ENCODE peak calls at places on chromosomes 12 and 14, in nine cellular contexts. One of them, this sample, is unnamed.

GRCh38 chr14:71533396-71533795 is 398.8 kb upstream of the RGS6 start:
- DNase-seq in IMR-90: peak; percentile 50
- DNase-seq in fibroblast of pulmonary artery: peak; percentile 39
- DNase-seq in AG10803: peak; percentile 46
- DNase-seq in Calu3: no peak
- DNase-seq in astrocyte of the cerebellum: peak; percentile 64
- DNase-seq in MCF 10A: no peak
- DNase-seq in transverse colon: no peak
- DNase-seq in foreskin fibroblast: peak; percentile 19
- DNase-seq in this sample: peak; percentile 15

GRCh38 chr12:26378721-26379120 is 183.3 kb downstream of the SSPN start:
- DNase-seq in IMR-90: no peak
- DNase-seq in fibroblast of pulmonary artery: peak; percentile 46
- DNase-seq in AG10803: no peak
- DNase-seq in Calu3: no peak
- DNase-seq in astrocyte of the cerebellum: no peak
- DNase-seq in MCF 10A: no peak
- DNase-seq in transverse colon: peak; percentile 19
- DNase-seq in foreskin fibroblast: no peak
- DNase-seq in this sample: no peak

GRCh38 chr12:112900298-112901145 is 6.2 kb upstream of the OAS1 start:
- DNase-seq in IMR-90: peak; percentile 27
- DNase-seq in fibroblast of pulmonary artery: peak; percentile 37
- DNase-seq in AG10803: peak; percentile 42
- DNase-seq in Calu3: peak; percentile 64
- DNase-seq in astrocyte of the cerebellum: no peak
- DNase-seq in MCF 10A: peak; percentile 74
- DNase-seq in transverse colon: peak; percentile 53
- DNase-seq in foreskin fibroblast: peak; percentile 38
- DNase-seq in this sample: peak; percentile 62

GRCh38 chr14:102316048-102316745 is 3.3 kb upstream of the ZNF839 start:
- DNase-seq in IMR-90: peak; percentile 75
- DNase-seq in fibroblast of pulmonary artery: peak; percentile 81
- DNase-seq in AG10803: peak; percentile 78
- DNase-seq in Calu3: peak; percentile 37
- DNase-seq in astrocyte of the cerebellum: peak; percentile 88
- DNase-seq in MCF 10A: peak; percentile 42
- DNase-seq in transverse colon: peak; percentile 39
- DNase-seq in foreskin fibroblast: peak; percentile 64
- DNase-seq in this sample: peak; percentile 59

GRCh38 chr14:85443001-85443400 is 86.9 kb upstream of the FLRT2 start:
- DNase-seq in IMR-90: peak; percentile 8
- DNase-seq in fibroblast of pulmonary artery: peak; percentile 51
- DNase-seq in AG10803: no peak
- DNase-seq in Calu3: no peak
- DNase-seq in astrocyte of the cerebellum: no peak
- DNase-seq in MCF 10A: peak; percentile 62
- DNase-seq in transverse colon: no peak
- DNase-seq in foreskin fibroblast: peak; percentile 55
- DNase-seq in this sample: peak; percentile 73

GRCh38 chr14:88554458-88555286 is at the start of gene PTPN21:
- DNase-seq in IMR-90: peak; percentile 64
- DNase-seq in fibroblast of pulmonary artery: peak; percentile 72
- DNase-seq in AG10803: peak; percentile 71
- DNase-seq in Calu3: peak; percentile 77
- DNase-seq in astrocyte of the cerebellum: no peak
- DNase-seq in MCF 10A: peak; percentile 73
- DNase-seq in transverse colon: peak; percentile 84
- DNase-seq in foreskin fibroblast: peak; percentile 91
- DNase-seq in this sample: peak; percentile 77

GRCh38 chr12:53241623-53242412 is 9.8 kb upstream of the RARG start:
- DNase-seq in IMR-90: no peak
- DNase-seq in fibroblast of pulmonary artery: no peak
- DNase-seq in AG10803: no peak
- DNase-seq in Calu3: no peak
- DNase-seq in astrocyte of the cerebellum: no peak
- DNase-seq in MCF 10A: no peak
- DNase-seq in transverse colon: no peak
- DNase-seq in foreskin fibroblast: no peak
- DNase-seq in this sample: no peak

GRCh38 chr12:51391047-51391837 is at the start of gene GALNT6:
- DNase-seq in IMR-90: no peak
- DNase-seq in fibroblast of pulmonary artery: no peak
- DNase-seq in AG10803: no peak
- DNase-seq in Calu3: peak; percentile 74
- DNase-seq in astrocyte of the cerebellum: no peak
- DNase-seq in MCF 10A: peak; percentile 58
- DNase-seq in transverse colon: peak; percentile 87
- DNase-seq in foreskin fibroblast: peak; percentile 59
- DNase-seq in this sample: peak; percentile 67

GRCh38 chr12:27488479-27488878 is 35.5 kb upstream of the PPFIBP1 start:
- DNase-seq in IMR-90: no peak
- DNase-seq in fibroblast of pulmonary artery: peak; percentile 11
- DNase-seq in AG10803: no peak
- DNase-seq in Calu3: no peak
- DNase-seq in astrocyte of the cerebellum: no peak
- DNase-seq in MCF 10A: no peak
- DNase-seq in transverse colon: no peak
- DNase-seq in foreskin fibroblast: peak; percentile 20
- DNase-seq in this sample: no peak

GRCh38 chr14:71363961-71364360 is 456.7 kb downstream of the PCNX1 start:
- DNase-seq in IMR-90: peak; percentile 79
- DNase-seq in fibroblast of pulmonary artery: peak; percentile 84
- DNase-seq in AG10803: peak; percentile 73
- DNase-seq in Calu3: no peak
- DNase-seq in astrocyte of the cerebellum: no peak
- DNase-seq in MCF 10A: no peak
- DNase-seq in transverse colon: no peak
- DNase-seq in foreskin fibroblast: peak; percentile 74
- DNase-seq in this sample: no peak

DNA sequence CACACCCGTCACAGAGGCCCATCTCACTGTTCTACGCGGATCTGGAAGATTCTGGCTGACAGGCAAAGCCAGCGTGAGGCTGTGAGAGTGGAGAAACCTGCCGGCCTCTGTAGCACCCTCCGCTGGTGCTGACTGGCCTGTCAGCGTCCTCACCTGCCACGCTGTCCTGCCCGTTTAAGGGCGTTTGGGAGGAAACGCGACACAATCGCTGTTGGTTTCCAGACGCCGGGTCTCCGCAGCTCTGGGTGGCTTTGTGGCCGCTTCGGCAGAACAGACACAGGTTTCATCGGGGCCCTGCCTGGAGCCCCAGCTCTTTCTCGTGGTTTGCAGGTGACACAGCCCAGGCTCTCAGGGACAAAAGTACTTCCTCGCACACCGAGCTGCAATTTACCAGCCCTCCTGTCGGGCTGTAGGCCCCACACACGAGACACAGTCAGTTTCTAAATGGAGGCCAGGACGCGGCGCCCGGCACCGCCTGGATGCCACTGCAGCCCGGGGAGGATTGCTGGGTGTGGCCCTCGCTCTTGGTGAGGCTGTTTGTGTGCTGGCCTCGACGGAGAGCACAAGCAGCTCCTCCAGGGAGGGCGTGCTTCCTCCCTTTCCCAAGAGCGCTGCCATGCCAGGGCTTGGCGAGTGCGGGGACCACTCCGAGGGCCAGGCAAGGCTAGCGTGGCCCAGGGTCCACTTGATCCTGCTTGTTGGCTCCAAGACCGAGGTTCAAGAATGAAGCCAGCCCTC is 70.8 kb downstream of the NOC4L start:
- DNase-seq in IMR-90: no peak
- DNase-seq in fibroblast of pulmonary artery: no peak
- DNase-seq in AG10803: no peak
- DNase-seq in Calu3: no peak
- DNase-seq in astrocyte of the cerebellum: no peak
- DNase-seq in MCF 10A: no peak
- DNase-seq in transverse colon: no peak
- DNase-seq in foreskin fibroblast: no peak
- DNase-seq in this sample: no peak
- TF ChIP-seq CTCF in IMR-90: no peak
- TF ChIP-seq CTCF in fibroblast of pulmonary artery: no peak
- TF ChIP-seq CTCF in AG10803: no peak
- TF ChIP-seq CTCF in Calu3: no peak
- TF ChIP-seq CTCF in astrocyte of the cerebellum: no peak
- TF ChIP-seq CTCF in MCF 10A: no peak
- TF ChIP-seq CTCF in transverse colon: no peak
- TF ChIP-seq CTCF in foreskin fibroblast: no peak
- TF ChIP-seq CTCF in this sample: no peak

DNA sequence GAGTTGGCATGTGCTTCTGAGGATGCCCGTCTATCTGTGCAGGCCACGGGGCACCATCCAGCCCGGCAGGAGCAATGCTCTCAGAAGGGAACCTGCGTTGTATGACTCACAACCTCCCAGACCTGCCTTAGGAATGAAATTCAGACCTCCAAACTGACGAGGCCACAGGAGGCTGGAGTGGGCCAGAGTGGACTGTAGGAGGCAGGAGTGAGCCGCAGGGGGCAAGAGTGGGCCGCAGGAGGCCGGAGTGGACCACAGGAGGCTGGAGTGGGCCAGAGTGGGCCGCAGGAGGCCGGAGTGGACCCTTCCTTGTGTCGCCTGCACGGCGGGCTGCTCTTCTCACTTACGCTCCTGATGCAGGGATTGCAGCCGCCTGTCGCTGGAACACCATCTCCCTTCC is 11.1 kb upstream of the FBRSL1 start:
- DNase-seq in IMR-90: no peak
- DNase-seq in fibroblast of pulmonary artery: no peak
- DNase-seq in AG10803: no peak
- DNase-seq in Calu3: no peak
- DNase-seq in astrocyte of the cerebellum: no peak
- DNase-seq in MCF 10A: peak; percentile 16
- DNase-seq in transverse colon: no peak
- DNase-seq in foreskin fibroblast: no peak
- DNase-seq in this sample: no peak
- TF ChIP-seq CTCF in IMR-90: peak; percentile 6
- TF ChIP-seq CTCF in fibroblast of pulmonary artery: peak; percentile 11
- TF ChIP-seq CTCF in AG10803: no peak
- TF ChIP-seq CTCF in Calu3: no peak
- TF ChIP-seq CTCF in astrocyte of the cerebellum: no peak
- TF ChIP-seq CTCF in MCF 10A: no peak
- TF ChIP-seq CTCF in transverse colon: no peak
- TF ChIP-seq CTCF in foreskin fibroblast: no peak
- TF ChIP-seq CTCF in this sample: no peak

DNA sequence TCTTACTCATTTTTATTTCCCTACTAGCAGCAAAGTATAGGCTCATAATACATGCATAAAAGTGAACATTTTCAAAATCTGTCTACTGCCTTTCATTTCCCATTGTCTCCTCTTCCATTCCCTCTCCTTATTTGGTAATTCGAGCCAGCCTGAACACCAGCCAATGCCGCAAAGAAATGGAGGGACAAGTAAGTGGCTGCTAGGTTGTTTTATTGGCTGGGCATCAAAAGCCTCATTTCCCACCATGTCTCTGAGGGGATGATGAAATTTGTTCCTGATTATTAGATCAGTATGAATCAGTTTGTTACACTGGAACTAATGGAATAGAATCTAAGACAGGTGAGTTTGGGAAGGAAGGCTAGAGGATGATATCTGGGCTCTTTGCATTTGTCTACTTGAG is 143.5 kb downstream of the KCNA5 start:
- DNase-seq in IMR-90: no peak
- DNase-seq in fibroblast of pulmonary artery: no peak
- DNase-seq in AG10803: no peak
- DNase-seq in Calu3: no peak
- DNase-seq in astrocyte of the cerebellum: no peak
- DNase-seq in MCF 10A: no peak
- DNase-seq in transverse colon: no peak
- DNase-seq in foreskin fibroblast: no peak
- DNase-seq in this sample: no peak
- TF ChIP-seq CTCF in IMR-90: no peak
- TF ChIP-seq CTCF in fibroblast of pulmonary artery: no peak
- TF ChIP-seq CTCF in AG10803: no peak
- TF ChIP-seq CTCF in Calu3: no peak
- TF ChIP-seq CTCF in astrocyte of the cerebellum: no peak
- TF ChIP-seq CTCF in MCF 10A: no peak
- TF ChIP-seq CTCF in transverse colon: no peak
- TF ChIP-seq CTCF in foreskin fibroblast: no peak
- TF ChIP-seq CTCF in this sample: no peak

GRCh38 chr14:76922599-76922998 is 96.4 kb downstream of the LRRC74A start:
- DNase-seq in IMR-90: peak; percentile 50
- DNase-seq in fibroblast of pulmonary artery: peak; percentile 44
- DNase-seq in AG10803: peak; percentile 20
- DNase-seq in Calu3: no peak
- DNase-seq in astrocyte of the cerebellum: no peak
- DNase-seq in MCF 10A: no peak
- DNase-seq in transverse colon: no peak
- DNase-seq in foreskin fibroblast: peak; percentile 27
- DNase-seq in this sample: no peak

GRCh38 chr14:76926521-76927251 is 100.5 kb downstream of the LRRC74A start:
- DNase-seq in IMR-90: peak; percentile 58
- DNase-seq in fibroblast of pulmonary artery: peak; percentile 78
- DNase-seq in AG10803: peak; percentile 83
- DNase-seq in Calu3: no peak
- DNase-seq in astrocyte of the cerebellum: no peak
- DNase-seq in MCF 10A: no peak
- DNase-seq in transverse colon: no peak
- DNase-seq in foreskin fibroblast: peak; percentile 93
- DNase-seq in this sample: peak; percentile 46

GRCh38 chr14:76922092-76922491 is 95.9 kb downstream of the LRRC74A start:
- DNase-seq in IMR-90: no peak
- DNase-seq in fibroblast of pulmonary artery: no peak
- DNase-seq in AG10803: no peak
- DNase-seq in Calu3: no peak
- DNase-seq in astrocyte of the cerebellum: no peak
- DNase-seq in MCF 10A: no peak
- DNase-seq in transverse colon: no peak
- DNase-seq in foreskin fibroblast: no peak
- DNase-seq in this sample: no peak

GRCh38 chr14:76923422-76924362 is 97.5 kb downstream of the LRRC74A start:
- DNase-seq in IMR-90: no peak
- DNase-seq in fibroblast of pulmonary artery: no peak
- DNase-seq in AG10803: no peak
- DNase-seq in Calu3: no peak
- DNase-seq in astrocyte of the cerebellum: no peak
- DNase-seq in MCF 10A: no peak
- DNase-seq in transverse colon: no peak
- DNase-seq in foreskin fibroblast: no peak
- DNase-seq in this sample: no peak

DNA sequence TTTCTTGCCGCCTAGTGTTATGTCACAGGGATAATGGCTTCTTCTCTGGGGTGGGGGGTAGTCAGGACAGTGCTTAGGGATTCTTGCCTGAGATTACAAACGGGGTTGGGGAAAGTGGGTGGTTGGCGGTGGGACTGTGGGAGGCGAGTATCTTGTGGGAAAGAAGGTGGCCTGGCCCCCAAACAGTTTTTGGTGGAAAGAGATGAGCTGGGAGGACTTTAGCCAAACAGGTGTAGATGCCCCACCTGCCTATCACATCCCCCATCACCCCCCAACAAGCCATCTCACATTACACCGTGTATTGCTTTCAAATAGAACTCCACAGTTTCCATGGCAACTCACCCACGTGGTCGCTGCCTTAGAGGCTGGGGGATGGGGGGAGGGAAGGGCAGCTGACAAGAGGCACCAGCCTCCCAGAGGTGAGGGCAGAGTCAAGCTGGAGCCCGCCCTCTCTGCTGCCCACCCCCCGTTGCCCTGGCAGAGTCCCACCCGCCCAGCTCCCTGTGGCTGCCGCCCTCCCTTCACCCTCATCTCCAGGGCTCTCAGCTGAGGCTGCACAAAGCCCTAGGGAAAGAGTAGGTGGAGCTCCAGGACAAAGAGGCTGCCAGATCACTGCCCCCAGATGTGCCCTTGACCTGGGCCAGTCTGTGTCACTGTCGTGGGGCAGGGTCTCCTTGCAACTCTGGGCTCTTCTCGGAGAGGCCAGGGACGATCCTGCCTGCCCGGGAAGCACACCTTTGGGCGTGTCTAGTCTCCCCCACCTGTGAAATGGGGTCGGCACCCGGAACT is 98.3 kb downstream of the LRRC74A start:
- DNase-seq in IMR-90: no peak
- DNase-seq in fibroblast of pulmonary artery: no peak
- DNase-seq in AG10803: no peak
- DNase-seq in Calu3: no peak
- DNase-seq in astrocyte of the cerebellum: no peak
- DNase-seq in MCF 10A: no peak
- DNase-seq in transverse colon: no peak
- DNase-seq in foreskin fibroblast: peak; percentile 47
- DNase-seq in this sample: no peak
- TF ChIP-seq CTCF in IMR-90: no peak
- TF ChIP-seq CTCF in fibroblast of pulmonary artery: no peak
- TF ChIP-seq CTCF in AG10803: no peak
- TF ChIP-seq CTCF in Calu3: no peak
- TF ChIP-seq CTCF in astrocyte of the cerebellum: no peak
- TF ChIP-seq CTCF in MCF 10A: no peak
- TF ChIP-seq CTCF in transverse colon: no peak
- TF ChIP-seq CTCF in foreskin fibroblast: no peak
- TF ChIP-seq CTCF in this sample: no peak

This sample was measured in epithelial cell of esophagus.